ENCODE peak calls at places on chromosomes 11 and 22, in eight cellular contexts. U is AG04450, B is fibroblast of pulmonary artery, R is AG04449, G is neural crest cell, Y is glutamatergic neuron, Q is lower leg skin, X is GM12865. Z is an unnamed sample.

GRCh38 chr11:22177186-22177585 is 15.7 kb upstream of the ANO5 start:
- DNase-seq in U (no peak), B (no peak), R (no peak), G (no peak), Y (no peak), Q (no peak), X (no peak), Z (no peak)

GRCh38 chr11:68825603-68826002 is 16.1 kb downstream of the CPT1A start:
- DNase-seq in U (no peak), B (no peak), R (no peak), G (no peak), Y (no peak), Q (no peak), X (no peak), Z (no peak)

GRCh38 chr11:70910835-70911234 is 341.5 kb downstream of the SHANK2 start:
- DNase-seq in U (no peak), B (no peak), R (no peak), G (no peak), Y (no peak), Q (no peak), X (no peak), Z (no peak)

GRCh38 chr22:39130892-39131855 is 21.3 kb downstream of the CBX7 start:
- DNase-seq in U (no peak), B (no peak), R (no peak), G (peak; percentile 45), Y (peak; percentile 63), Q (no peak), X (no peak), Z (no peak)

GRCh38 chr11:12154871-12155668 is 44.7 kb downstream of the MICAL2 start:
- DNase-seq in U (no peak), B (no peak), R (no peak), G (no peak), Y (no peak), Q (no peak), X (no peak), Z (no peak)

GRCh38 chr11:65927904-65928397 is 8.7 kb downstream of the DRAP1 start:
- DNase-seq in U (no peak), B (no peak), R (no peak), G (no peak), Y (no peak), Q (no peak), X (peak; percentile 94), Z (no peak)

GRCh38 chr11:47688986-47689385 is 26.2 kb downstream of the AGBL2 start:
- DNase-seq in U (no peak), B (no peak), R (no peak), G (no peak), Y (no peak), Q (no peak), X (no peak), Z (no peak)

GRCh38 chr11:122069946-122070345 is 46.1 kb downstream of the BLID start:
- DNase-seq in U (peak; percentile 72), B (peak; percentile 87), R (no peak), G (peak; percentile 64), Y (peak; percentile 67), Q (no peak), X (peak; percentile 67), Z (no peak)

GRCh38 chr11:66870131-66870530 is 13.3 kb downstream of the LRFN4 start:
- DNase-seq in U (no peak), B (no peak), R (no peak), G (no peak), Y (peak; percentile 7), Q (no peak), X (no peak), Z (no peak)

GRCh38 chr11:94895971-94896370 is 77.4 kb downstream of the CWC15 start:
- DNase-seq in U (no peak), B (peak; percentile 65), R (no peak), G (no peak), Y (no peak), Q (no peak), X (no peak), Z (no peak)

GRCh38 chr22:29689872-29690213 is 30.0 kb upstream of the CABP7 start:
- DNase-seq in U (peak; percentile 16), B (peak; percentile 63), R (no peak), G (peak; percentile 73), Y (peak; percentile 86), Q (no peak), X (peak; percentile 21), Z (no peak)

GRCh38 chr11:130698174-130698573 is 218.1 kb downstream of the SNX19 start:
- DNase-seq in U (no peak), B (no peak), R (no peak), G (no peak), Y (no peak), Q (no peak), X (no peak), Z (no peak)

GRCh38 chr11:117663389-117663788 is 133.6 kb downstream of the DSCAML1 start:
- DNase-seq in U (no peak), B (no peak), R (no peak), G (no peak), Y (no peak), Q (no peak), X (no peak), Z (no peak)

GRCh38 chr22:22513619-22514018 is 5.1 kb upstream of the ZNF280B start:
- DNase-seq in U (no peak), B (no peak), R (no peak), G (no peak), Y (no peak), Q (no peak), X (no peak), Z (no peak)

GRCh38 chr22:22506736-22507135 is 1.8 kb downstream of the ZNF280B start:
- DNase-seq in U (no peak), B (no peak), R (no peak), G (no peak), Y (no peak), Q (no peak), X (no peak), Z (no peak)

GRCh38 chr22:22507743-22508273 is 734 bp downstream of the ZNF280B start:
- DNase-seq in U (no peak), B (no peak), R (no peak), G (no peak), Y (no peak), Q (no peak), X (no peak), Z (no peak)

DNA sequence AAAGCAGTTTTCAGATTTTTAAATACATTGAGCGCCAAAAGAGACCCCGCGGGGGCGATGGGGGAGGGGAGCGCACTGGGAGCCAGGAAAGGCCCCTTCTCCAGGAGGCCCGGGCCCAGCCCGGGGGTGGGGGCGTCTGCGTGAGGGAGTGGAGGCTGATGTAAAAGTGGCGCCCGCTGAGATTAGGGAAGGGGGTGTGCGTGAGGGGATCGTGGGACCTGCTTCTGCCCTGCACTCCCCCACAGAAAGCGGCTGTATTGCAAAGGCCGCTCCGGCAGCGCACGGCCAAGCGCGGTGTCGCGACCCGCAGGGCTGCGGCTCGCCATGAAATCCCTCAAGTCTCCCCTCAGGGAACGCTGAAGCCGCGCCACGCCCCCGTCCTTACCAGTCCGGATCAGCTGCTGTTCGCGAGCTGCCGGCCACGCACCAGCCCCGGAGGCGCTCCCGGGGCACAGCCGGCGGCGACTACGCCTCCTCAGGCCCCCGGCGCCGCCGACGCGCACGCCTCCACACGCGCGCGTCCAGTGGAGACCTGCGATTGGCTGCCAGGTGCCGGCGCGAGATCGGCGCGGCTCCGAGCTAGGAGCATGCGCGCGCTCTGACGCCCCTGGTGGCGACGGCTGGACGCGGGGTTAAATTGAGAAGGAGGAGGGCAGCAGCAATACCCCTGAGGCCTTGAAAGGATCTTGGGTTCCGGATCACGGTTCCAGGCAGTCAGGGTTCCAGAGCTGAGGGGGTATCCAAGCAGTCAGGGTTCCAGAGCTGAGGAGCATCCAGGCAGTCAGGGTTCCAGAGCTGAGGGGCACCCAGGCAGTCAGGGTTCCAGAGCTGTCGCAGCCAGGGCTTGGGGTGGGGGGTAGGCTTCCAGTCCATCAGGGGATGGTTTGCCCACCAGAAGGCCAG is at the start of gene ZNF280B:
- DNase-seq in U (peak; percentile 46), B (peak; percentile 84), R (peak; percentile 9), G (peak; percentile 82), Y (peak; percentile 89), Q (no peak), X (peak; percentile 89), Z (peak; percentile 14)
- TF ChIP-seq CTCF in U (peak; percentile 74), B (peak; percentile 63), R (peak; percentile 93), G (peak; percentile 72), Y (peak; percentile 80), Q (no peak), X (peak; percentile 70), Z (peak; percentile 47)

DNA sequence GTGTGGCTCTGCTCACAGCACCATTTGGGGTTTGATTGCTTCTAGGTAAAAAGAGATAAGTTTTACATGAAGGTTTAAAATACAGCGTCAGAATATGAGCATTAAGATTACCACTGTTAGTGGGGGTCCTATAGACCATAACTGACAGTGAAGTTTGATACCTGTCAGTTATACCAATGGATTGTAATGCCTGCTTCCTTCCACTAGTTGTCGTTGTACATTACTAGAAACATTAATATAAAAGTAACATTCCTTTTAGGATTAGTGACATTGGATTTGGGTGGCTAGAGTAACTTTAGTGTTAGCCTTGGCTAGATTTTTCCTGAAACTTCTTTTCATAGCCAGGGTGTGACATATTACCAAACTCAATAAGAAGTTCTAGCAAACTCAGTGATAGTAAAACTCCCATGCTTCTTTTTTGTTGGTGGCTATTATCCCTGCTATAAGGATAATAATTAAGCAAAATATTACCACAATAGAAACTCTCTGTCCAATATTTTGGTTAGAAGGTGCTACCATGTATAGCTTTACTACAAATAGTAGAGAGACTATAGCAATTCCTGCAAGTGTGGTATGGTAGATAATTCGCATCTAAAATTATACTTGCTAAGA is 57.1 kb downstream of the FAM181B start:
- DNase-seq in U (no peak), B (no peak), R (no peak), G (no peak), Y (no peak), Q (no peak), X (no peak), Z (no peak)
- TF ChIP-seq CTCF in U (peak; percentile 34), B (peak; percentile 48), R (peak; percentile 8), G (peak; percentile 45), Y (peak; percentile 45), Q (no peak), X (peak; percentile 54), Z (peak; percentile 38)

GRCh38 chr11:92136792-92137191 is 87.8 kb upstream of the FAT3 start:
- DNase-seq in U (no peak), B (no peak), R (no peak), G (no peak), Y (no peak), Q (no peak), X (no peak), Z (no peak)
- TF ChIP-seq CTCF in U (no peak), B (peak; percentile 11), R (no peak), G (peak; percentile 39), Y (no peak), Q (no peak), X (no peak), Z (no peak)

GRCh38 chr11:116534270-116534975 is 238.4 kb downstream of the BUD13 start:
- DNase-seq in U (no peak), B (no peak), R (no peak), G (no peak), Y (no peak), Q (no peak), X (no peak), Z (no peak)

GRCh38 chr11:116532066-116532465 is 240.7 kb downstream of the BUD13 start:
- DNase-seq in U (no peak), B (no peak), R (no peak), G (no peak), Y (no peak), Q (no peak), X (no peak), Z (no peak)

GRCh38 chr11:116530705-116531104 is 242.1 kb downstream of the BUD13 start:
- DNase-seq in U (no peak), B (no peak), R (no peak), G (no peak), Y (no peak), Q (no peak), X (no peak), Z (no peak)

GRCh38 chr11:116535120-116535519 is 237.7 kb downstream of the BUD13 start:
- DNase-seq in U (no peak), B (no peak), R (no peak), G (no peak), Y (no peak), Q (no peak), X (no peak), Z (no peak)

GRCh38 chr11:116533186-116533825 is 239.5 kb downstream of the BUD13 start:
- DNase-seq in U (no peak), B (no peak), R (no peak), G (peak; percentile 30), Y (peak; percentile 49), Q (no peak), X (no peak), Z (no peak)
- TF ChIP-seq CTCF in U (no peak), B (no peak), R (no peak), G (no peak), Y (no peak), Q (no peak), X (no peak), Z (no peak)

Z was measured in AG09319.